ENCODE peak calls at places on chromosomes 16 and 17, in ten cellular contexts. A is SJSA1; Y is effector memory CD4-positive, alpha-beta T cell; E is mammary epithelial cell; H is neuronal stem cell; F is esophagus squamous epithelium; G is PC-9; W is GM23338; M is lung; N is tibial nerve. O is an unnamed sample.

GRCh38 chr16:89873822-89874689 is 664 bp downstream of the TCF25 start:
- DNase-seq in Y (peak; percentile 92), A (peak; percentile 78), F (peak; percentile 76), H (peak; percentile 93), W (peak; percentile 96), M (peak; percentile 95), E (peak; percentile 91), G (peak; percentile 71), N (peak; percentile 95), O (peak; percentile 98)

GRCh38 chr17:45895304-45895968 is 1.1 kb downstream of the MAPT start:
- DNase-seq in G (no peak), A (peak; percentile 26), H (peak; percentile 32), M (no peak), F (no peak), Y (peak; percentile 11), W (peak; percentile 51), E (peak; percentile 45), N (no peak), O (peak; percentile 82)

GRCh38 chr17:69581061-69581955 is 166.8 kb downstream of the MAP2K6 start:
- DNase-seq in Y (no peak), M (no peak), H (no peak), W (peak; percentile 20), A (peak; percentile 81), E (no peak), F (no peak), G (no peak), N (no peak), O (no peak)

GRCh38 chr16:12902511-12903324 is 1.3 kb downstream of the SHISA9 start:
- DNase-seq in M (no peak), A (no peak), F (no peak), Y (no peak), H (peak; percentile 55), W (peak; percentile 85), E (peak; percentile 28), N (no peak), G (peak; percentile 46), O (no peak)

GRCh38 chr16:80123189-80123588 is 417.6 kb upstream of the DYNLRB2 start:
- DNase-seq in F (no peak), E (no peak), W (no peak), N (no peak), A (peak; percentile 13), H (no peak), Y (no peak), M (no peak), G (no peak), O (no peak)

GRCh38 chr17:42817866-42818265 is 6.2 kb downstream of the BECN1 start:
- DNase-seq in A (no peak), Y (no peak), W (no peak), M (no peak), N (no peak), E (peak; percentile 79), F (no peak), H (no peak), G (no peak), O (no peak)

GRCh38 chr16:88975511-88976061 is 1.4 kb downstream of the CBFA2T3 start:
- DNase-seq in M (no peak), W (no peak), H (no peak), G (no peak), Y (no peak), N (no peak), F (no peak), A (no peak), E (no peak), O (no peak)

GRCh38 chr17:12597895-12598294 is 67.8 kb upstream of the MYOCD start:
- DNase-seq in M (no peak), G (no peak), F (no peak), E (no peak), W (no peak), Y (no peak), N (no peak), H (no peak), A (no peak), O (no peak)

GRCh38 chr17:48586355-48586924 is 3.6 kb downstream of the HOXB3 start:
- DNase-seq in Y (no peak), E (no peak), M (no peak), G (no peak), H (no peak), A (no peak), N (no peak), W (no peak), F (no peak), O (no peak)

GRCh38 chr17:48579738-48580543 is 1.8 kb upstream of the HOXB4 start:
- DNase-seq in E (peak; percentile 32), W (no peak), Y (no peak), M (no peak), N (no peak), F (no peak), H (no peak), G (no peak), A (no peak), O (no peak)

GRCh38 chr17:48582750-48583069 is 4.6 kb upstream of the HOXB4 start:
- DNase-seq in N (no peak), E (peak; percentile 32), G (no peak), W (no peak), M (no peak), Y (no peak), H (no peak), F (no peak), A (no peak), O (no peak)

GRCh38 chr17:48587276-48588073 is 2.6 kb downstream of the HOXB3 start:
- DNase-seq in N (no peak), H (no peak), G (no peak), E (no peak), W (no peak), M (no peak), Y (no peak), F (no peak), A (no peak), O (no peak)

GRCh38 chr17:48583708-48584582 is 5.8 kb upstream of the HOXB4 start:
- DNase-seq in M (no peak), G (no peak), A (no peak), E (no peak), Y (no peak), N (no peak), H (no peak), F (no peak), W (no peak), O (no peak)
- H3K4me1 ChIP-seq in M (peaks cover 7% of the 10 kb centered on the region), G (peaks cover 12% of the 10 kb centered on the region), A (peaks cover 23% of the 10 kb centered on the region), E (peaks cover 8% of the 10 kb centered on the region), Y (peaks cover 22% of the 10 kb centered on the region), N (peaks cover 11% of the 10 kb centered on the region), H (no peaks in the 10 kb centered on the region), F (peaks cover 31% of the 10 kb centered on the region), W (peaks cover 62% of the 10 kb centered on the region), O (peaks cover 9% of the 10 kb centered on the region)

DNA sequence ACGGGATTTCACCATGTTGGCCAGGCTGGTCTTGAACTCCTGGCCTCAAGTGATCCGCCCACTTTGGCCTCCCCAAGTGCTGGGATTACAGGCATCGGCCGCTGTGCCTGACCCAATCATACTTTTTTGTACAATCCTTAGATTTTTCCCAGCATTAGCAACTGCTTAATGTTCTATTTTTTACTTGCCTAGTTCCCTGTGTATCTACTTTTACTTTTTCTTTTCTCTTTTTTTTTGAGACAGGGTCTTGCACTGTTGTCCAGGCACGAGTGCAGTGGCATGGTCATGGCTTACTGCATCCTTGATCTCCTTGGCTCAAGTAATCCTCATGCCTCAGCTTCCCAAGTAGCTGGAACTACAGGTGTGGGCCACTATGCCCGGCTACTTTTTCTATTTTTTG is 9.5 kb downstream of the GRB2 start:
- DNase-seq in M (no peak), F (no peak), H (no peak), N (no peak), Y (no peak), W (no peak), A (no peak), E (no peak), G (no peak), O (no peak)
- H3K4me3 ChIP-seq in M (no peak overlapping the region), F (no peak overlapping the region), H (no peak overlapping the region), N (no peak overlapping the region), Y (no peak overlapping the region), W (no peak overlapping the region), A (no peak overlapping the region), E (no peak overlapping the region), G (no peak overlapping the region), O (no peak overlapping the region)

GRCh38 chr16:28155293-28155692 is 56.5 kb downstream of the XPO6 start:
- DNase-seq in N (no peak), H (no peak), A (no peak), G (no peak), M (no peak), W (no peak), E (no peak), F (no peak), Y (no peak), O (no peak)

GRCh38 chr16:28156031-28156680 is 55.6 kb downstream of the XPO6 start:
- DNase-seq in G (peak; percentile 13), N (no peak), F (no peak), H (no peak), W (no peak), A (no peak), E (no peak), M (no peak), Y (no peak), O (no peak)

GRCh38 chr16:28149016-28149888 is 62.5 kb downstream of the XPO6 start:
- DNase-seq in W (no peak), H (no peak), M (no peak), Y (no peak), F (no peak), A (no peak), G (no peak), N (no peak), E (no peak), O (no peak)

GRCh38 chr16:28146536-28146935 is 65.2 kb downstream of the XPO6 start:
- DNase-seq in H (no peak), Y (no peak), E (no peak), G (no peak), W (no peak), A (no peak), F (no peak), N (no peak), M (no peak), O (no peak)

DNA sequence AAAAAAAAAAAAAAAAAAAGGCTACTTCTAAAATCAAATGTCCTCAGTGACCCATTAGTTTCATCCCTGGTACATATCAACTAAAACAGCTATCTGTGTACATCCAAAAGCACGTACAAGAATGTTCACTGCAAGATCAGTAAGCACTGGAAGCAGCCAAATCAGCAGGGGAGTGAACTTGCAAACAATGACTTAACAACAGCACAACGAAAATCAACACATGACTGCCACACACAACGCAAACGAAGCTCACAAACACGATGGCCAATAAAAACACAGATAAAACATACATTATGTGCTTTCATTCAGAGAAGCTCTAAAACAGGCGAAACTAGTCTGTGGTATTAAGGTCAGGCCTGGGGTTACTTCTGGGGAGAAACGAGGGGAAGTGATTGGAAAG is 60.6 kb downstream of the XPO6 start:
- DNase-seq in E (no peak), W (no peak), H (no peak), M (no peak), Y (no peak), N (no peak), F (no peak), A (no peak), G (no peak), O (no peak)
- H3K4me1 ChIP-seq in E (no peaks in the 10 kb centered on the region), W (no peaks in the 10 kb centered on the region), H (peaks cover 1% of the 10 kb centered on the region), M (no peaks in the 10 kb centered on the region), Y (peaks cover 12% of the 10 kb centered on the region), N (no peaks in the 10 kb centered on the region), F (no peaks in the 10 kb centered on the region), A (no peaks in the 10 kb centered on the region), G (no peaks in the 10 kb centered on the region), O (no peaks in the 10 kb centered on the region)

DNA sequence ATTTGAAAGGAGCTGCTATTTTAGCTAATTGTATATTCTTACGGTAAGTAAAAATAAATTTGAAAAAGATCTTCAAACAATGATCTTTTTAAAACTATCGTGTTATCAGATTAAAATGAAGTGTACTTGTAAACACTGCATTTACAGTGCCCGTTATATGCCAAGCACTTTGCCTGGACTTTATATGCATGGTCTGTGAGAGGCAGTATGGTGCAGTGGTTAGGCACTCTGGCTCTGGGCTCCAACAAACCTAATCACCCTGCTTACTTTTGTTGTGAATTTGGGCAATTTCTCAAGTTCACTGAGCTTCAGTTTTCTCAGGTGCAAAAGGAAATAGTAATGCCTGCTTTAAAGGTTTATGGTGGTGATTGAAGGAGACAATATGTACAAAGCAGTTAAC is 1.4 kb downstream of the PMP22 start:
- DNase-seq in M (no peak), N (no peak), E (no peak), F (no peak), H (no peak), A (no peak), G (no peak), Y (no peak), W (no peak), O (no peak)
- H3K4me3 ChIP-seq in M (no peak overlapping the region), N (peak overlapping the region; percentile 65), E (no peak overlapping the region), F (peak overlapping the region; percentile 58), H (no peak overlapping the region), A (no peak overlapping the region), G (no peak overlapping the region), Y (no peak overlapping the region), W (peak overlapping the region; percentile 76), O (peak overlapping the region; percentile 81)

O was measured in psoas muscle.